ENCODE peak calls at places on chromosomes 13 and 19, in nine cellular contexts. C, B, Z, I, D, M, Q, R and F are unnamed samples.
A peak's percentile ranks its signal among the peaks of the same experiment; 100 is the strongest.

GRCh38 chr13:48429886-48430285 is 17.0 kb upstream of the LPAR6 start:
- DNase-seq in C (no peak), B (no peak), Z (no peak), I (no peak), D (no peak), M (no peak), Q (no peak), R (no peak), F (no peak)

GRCh38 chr19:12838182-12838890 is at the start of gene MAST1:
- DNase-seq in C (no peak), B (no peak), Z (peak; percentile 97), I (no peak), D (no peak), M (peak; percentile 74), Q (peak; percentile 91), R (peak; percentile 79), F (peak; percentile 47)

GRCh38 chr13:109154546-109154945 is 525.1 kb downstream of the MYO16 start:
- DNase-seq in C (no peak), B (peak; percentile 58), Z (no peak), I (no peak), D (peak; percentile 71), M (no peak), Q (no peak), R (no peak), F (no peak)

GRCh38 chr13:107867701-107868661 is 347.4 kb downstream of the LIG4 start:
- DNase-seq in C (peak; percentile 74), B (peak; percentile 58), Z (peak; percentile 81), I (peak; percentile 27), D (no peak), M (no peak), Q (peak; percentile 83), R (peak; percentile 64), F (no peak)

GRCh38 chr19:14871619-14872230 is 14.2 kb downstream of the OR7A17 start:
- DNase-seq in C (no peak), B (peak; percentile 38), Z (peak; percentile 32), I (no peak), D (peak; percentile 18), M (no peak), Q (no peak), R (no peak), F (no peak)

GRCh38 chr13:45280751-45281634 is 60.0 kb downstream of the TPT1 start:
- DNase-seq in C (peak; percentile 83), B (peak; percentile 74), Z (peak; percentile 84), I (peak; percentile 58), D (peak; percentile 83), M (peak; percentile 77), Q (peak; percentile 69), R (peak; percentile 77), F (peak; percentile 65)

GRCh38 chr13:73910733-73911132 is 223.5 kb downstream of the KLF12 start:
- DNase-seq in C (no peak), B (no peak), Z (no peak), I (no peak), D (no peak), M (no peak), Q (no peak), R (no peak), F (no peak)

GRCh38 chr19:16886305-16886880 is 2.4 kb upstream of the F2RL3 start:
- DNase-seq in C (no peak), B (peak; percentile 87), Z (no peak), I (no peak), D (peak; percentile 64), M (peak; percentile 34), Q (no peak), R (no peak), F (peak; percentile 84)

GRCh38 chr19:334296-335071 is 10.1 kb downstream of the MIER2 start:
- DNase-seq in C (peak; percentile 55), B (no peak), Z (peak; percentile 12), I (no peak), D (no peak), M (no peak), Q (no peak), R (no peak), F (no peak)

GRCh38 chr13:91169641-91170040 is 177.8 kb upstream of the MIR17HG start:
- DNase-seq in C (no peak), B (no peak), Z (no peak), I (no peak), D (no peak), M (no peak), Q (peak; percentile 40), R (no peak), F (no peak)

GRCh38 chr19:46218160-46218559 is 11.4 kb upstream of the IGFL1 start:
- DNase-seq in C (no peak), B (peak; percentile 28), Z (peak; percentile 85), I (no peak), D (peak; percentile 32), M (peak; percentile 68), Q (peak; percentile 89), R (peak; percentile 71), F (no peak)

GRCh38 chr19:19154768-19155494 is 15.1 kb downstream of the MEF2B start:
- DNase-seq in C (no peak), B (no peak), Z (peak; percentile 44), I (no peak), D (no peak), M (no peak), Q (no peak), R (no peak), F (no peak)

GRCh38 chr19:6572217-6572616 is 18.7 kb downstream of the CD70 start:
- DNase-seq in C (no peak), B (no peak), Z (no peak), I (peak; percentile 34), D (no peak), M (no peak), Q (no peak), R (no peak), F (peak; percentile 56)

GRCh38 chr13:46369506-46370268 is 17.4 kb downstream of the RUBCNL start:
- DNase-seq in C (no peak), B (peak; percentile 95), Z (no peak), I (no peak), D (peak; percentile 39), M (no peak), Q (no peak), R (no peak), F (no peak)

GRCh38 chr13:113939905-113940339 is 34.0 kb downstream of the C13orf46 start:
- DNase-seq in C (peak; percentile 68), B (no peak), Z (no peak), I (no peak), D (no peak), M (peak; percentile 27), Q (no peak), R (no peak), F (no peak)

GRCh38 chr13:112930192-112930591 is 38.8 kb upstream of the MCF2L start:
- DNase-seq in C (no peak), B (no peak), Z (no peak), I (no peak), D (no peak), M (no peak), Q (no peak), R (no peak), F (no peak)

GRCh38 chr13:112928958-112929777 is 39.8 kb upstream of the MCF2L start:
- DNase-seq in C (no peak), B (peak; percentile 62), Z (no peak), I (no peak), D (peak; percentile 20), M (peak; percentile 78), Q (no peak), R (peak; percentile 32), F (no peak)

GRCh38 chr13:112931028-112931934 is 37.7 kb upstream of the MCF2L start:
- DNase-seq in C (no peak), B (peak; percentile 66), Z (peak; percentile 89), I (no peak), D (peak; percentile 17), M (peak; percentile 80), Q (peak; percentile 73), R (peak; percentile 69), F (no peak)

GRCh38 chr13:112928020-112928931 is 40.7 kb upstream of the MCF2L start:
- DNase-seq in C (no peak), B (peak; percentile 10), Z (no peak), I (no peak), D (no peak), M (no peak), Q (no peak), R (no peak), F (no peak)

GRCh38 chr13:112929778-112930055 is 39.3 kb upstream of the MCF2L start:
- DNase-seq in C (no peak), B (no peak), Z (no peak), I (no peak), D (no peak), M (no peak), Q (no peak), R (no peak), F (no peak)
- H3K27me3 ChIP-seq in C (no peaks in the 10 kb centered on the region), B (peaks cover 18% of the 10 kb centered on the region), Z (no peaks in the 10 kb centered on the region), I (no peaks in the 10 kb centered on the region), D (no peaks in the 10 kb centered on the region), M (no peaks in the 10 kb centered on the region), Q (no peaks in the 10 kb centered on the region), R (peaks cover 2% of the 10 kb centered on the region), F (peaks cover 10% of the 10 kb centered on the region)

DNA sequence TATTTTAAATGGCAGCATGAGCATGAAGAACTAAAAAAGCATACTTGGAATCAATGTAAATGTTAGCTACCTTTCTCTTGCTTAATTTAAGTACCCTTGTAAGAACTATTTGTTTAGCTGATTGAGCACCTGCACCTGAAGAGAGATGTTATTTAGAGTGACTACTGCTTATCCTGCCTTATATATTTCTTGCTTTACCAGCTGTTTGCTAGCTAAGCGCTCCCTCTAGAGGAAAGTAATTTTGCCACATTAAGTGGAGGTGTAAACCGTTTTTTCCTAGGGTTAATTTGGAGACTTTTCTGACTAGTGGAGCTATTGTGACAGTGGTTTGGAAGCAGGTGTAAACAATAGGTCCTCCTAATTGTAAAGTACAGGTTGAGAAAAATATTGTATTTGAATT is 19.4 kb upstream of the PSG2 start:
- DNase-seq in C (no peak), B (no peak), Z (no peak), I (no peak), D (no peak), M (no peak), Q (no peak), R (no peak), F (no peak)
- H3K4me3 ChIP-seq in C (no peak overlapping the region), B (no peak overlapping the region), Z (no peak overlapping the region), I (no peak overlapping the region), D (no peak overlapping the region), M (no peak overlapping the region), Q (no peak overlapping the region), R (no peak overlapping the region), F (no peak overlapping the region)

DNA sequence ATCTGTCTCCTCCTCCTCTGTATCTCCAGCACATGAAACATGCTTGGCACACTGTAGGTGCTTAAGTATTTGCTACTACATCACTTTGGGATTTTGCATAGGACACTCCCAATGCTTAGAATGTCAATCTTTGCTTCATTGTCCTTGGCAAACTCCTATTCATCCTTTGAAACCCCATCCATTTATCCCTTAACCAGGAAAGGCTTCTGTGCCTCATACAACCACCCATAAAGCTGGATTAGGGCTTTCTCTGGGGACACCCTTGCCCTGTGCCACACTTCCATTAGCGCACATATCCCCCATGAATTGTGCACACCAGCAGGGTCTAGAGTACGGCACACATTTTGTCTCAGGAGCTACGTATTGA is 5.8 kb upstream of the EPS8L1 start:
- DNase-seq in C (no peak), B (no peak), Z (no peak), I (no peak), D (no peak), M (no peak), Q (no peak), R (no peak), F (no peak)
- H3K27me3 ChIP-seq in C (no peaks in the 10 kb centered on the region), B (peaks cover 17% of the 10 kb centered on the region), Z (peaks cover 50% of the 10 kb centered on the region), I (no peaks in the 10 kb centered on the region), D (peaks cover 2% of the 10 kb centered on the region), M (no peaks in the 10 kb centered on the region), Q (peaks cover 100% of the 10 kb centered on the region), R (peaks cover 53% of the 10 kb centered on the region), F (peaks cover 25% of the 10 kb centered on the region)

GRCh38 chr19:1789282-1790020 is 22.6 kb downstream of the ATP8B3 start:
- DNase-seq in C (no peak), B (no peak), Z (peak; percentile 80), I (no peak), D (no peak), M (no peak), Q (no peak), R (no peak), F (no peak)
- H3K4me3 ChIP-seq in C (no peak overlapping the region), B (no peak overlapping the region), Z (peak overlapping the region; percentile 32), I (no peak overlapping the region), D (no peak overlapping the region), M (no peak overlapping the region), Q (no peak overlapping the region), R (no peak overlapping the region), F (peak overlapping the region; percentile 34)